ENCODE peak calls at places on chromosomes 16 and 17, in five cellular contexts. S is colonic mucosa, P is kidney, J is tibial artery, R is right atrium auricular region. U is an unnamed sample. For H3K4me1 and H3K36me3, the result is how much of the 10 kb centered on the place peaks cover.

GRCh38 chr17:76997981-76998531 is 129.9 kb downstream of the MGAT5B start:
- DNase-seq in S (no peak), P (no peak), J (no peak), R (no peak), U (no peak)

GRCh38 chr17:76864024-76864423 is 4.2 kb upstream of the MGAT5B start:
- DNase-seq in S (no peak), P (no peak), J (no peak), R (no peak), U (no peak)

GRCh38 chr17:80265205-80266068 is 4.8 kb downstream of the RNF213 start:
- DNase-seq in S (no peak), P (no peak), J (no peak), R (no peak), U (no peak)

GRCh38 chr17:76879254-76879653 is 11.1 kb downstream of the MGAT5B start:
- DNase-seq in S (no peak), P (no peak), J (no peak), R (no peak), U (no peak)

GRCh38 chr16:80803341-80804060 is 897 bp downstream of the CDYL2 start:
- DNase-seq in S (peak), P (peak), J (no peak), R (no peak), U (no peak)

GRCh38 chr17:76515291-76515949 is 14.2 kb upstream of the RHBDF2 start:
- DNase-seq in S (peak), P (peak), J (peak), R (peak), U (peak)

GRCh38 chr17:19021622-19022083 is 17.1 kb upstream of the FAM83G start:
- DNase-seq in S (no peak), P (no peak), J (no peak), R (no peak), U (no peak)

GRCh38 chr17:651596-651995 is 63.0 kb downstream of the VPS53 start:
- DNase-seq in S (no peak), P (no peak), J (no peak), R (no peak), U (no peak)

GRCh38 chr17:68509151-68510057 is 2.8 kb upstream of the PRKAR1A start:
- DNase-seq in S (peak), P (no peak), J (peak), R (no peak), U (no peak)

GRCh38 chr17:65181237-65182061 is 44.3 kb downstream of the RGS9 start:
- DNase-seq in S (no peak), P (no peak), J (no peak), R (no peak), U (no peak)

GRCh38 chr16:6689643-6690042 is 643.0 kb upstream of the RBFOX1 start:
- DNase-seq in S (no peak), P (no peak), J (no peak), R (no peak), U (no peak)

GRCh38 chr17:57142925-57143324 is 57.9 kb downstream of the AKAP1 start:
- DNase-seq in S (no peak), P (no peak), J (no peak), R (no peak), U (no peak)

GRCh38 chr16:30087181-30087898 is 4.4 kb downstream of the TBX6 start:
- DNase-seq in S (no peak), P (no peak), J (no peak), R (no peak), U (no peak)

GRCh38 chr16:72991645-72992044 is 56.3 kb downstream of the ZFHX3 start:
- DNase-seq in S (no peak), P (no peak), J (no peak), R (no peak), U (no peak)

GRCh38 chr16:20938426-20938825 is 37.9 kb downstream of the LYRM1 start:
- DNase-seq in S (no peak), P (no peak), J (no peak), R (no peak), U (no peak)

GRCh38 chr17:80377798-80378197 is 37.2 kb upstream of the ENDOV start:
- DNase-seq in S (no peak), P (no peak), J (no peak), R (no peak), U (no peak)

GRCh38 chr17:8997994-8998628 is 23.2 kb upstream of the NTN1 start:
- DNase-seq in S (peak), P (no peak), J (peak), R (peak), U (no peak)

GRCh38 chr17:73549841-73550430 is 94.3 kb downstream of the SDK2 start:
- DNase-seq in S (no peak), P (no peak), J (no peak), R (no peak), U (no peak)

GRCh38 chr16:72308396-72308795 is 136.4 kb upstream of the PMFBP1 start:
- DNase-seq in S (no peak), P (no peak), J (no peak), R (no peak), U (no peak)

GRCh38 chr16:88370365-88370764 is 12.4 kb upstream of the ZNF469 start:
- DNase-seq in S (no peak), P (peak), J (no peak), R (no peak), U (no peak)

GRCh38 chr16:23827245-23827543 is 8.6 kb upstream of the PRKCB start:
- DNase-seq in S (no peak), P (no peak), J (no peak), R (no peak), U (no peak)

GRCh38 chr17:49667854-49668253 is 10.0 kb downstream of the SPOP start:
- DNase-seq in S (no peak), P (no peak), J (no peak), R (no peak), U (no peak)

GRCh38 chr16:2698996-2699750 is 16.9 kb downstream of the KCTD5 start:
- DNase-seq in S (no peak), P (peak), J (no peak), R (no peak), U (no peak)

GRCh38 chr16:67881557-67882220 is 3.0 kb upstream of the NRN1L start:
- DNase-seq in S (no peak), P (no peak), J (no peak), R (no peak), U (no peak)

GRCh38 chr16:24906199-24906808 is 60.5 kb downstream of the SLC5A11 start:
- DNase-seq in S (no peak), P (no peak), J (no peak), R (no peak), U (no peak)

GRCh38 chr16:77849640-77850258 is 61.4 kb downstream of the VAT1L start:
- DNase-seq in S (no peak), P (no peak), J (no peak), R (no peak), U (no peak)

GRCh38 chr17:8141741-8142140 is 10.5 kb downstream of the PER1 start:
- DNase-seq in S (no peak), P (no peak), J (no peak), R (no peak), U (no peak)

GRCh38 chr17:41692722-41693521 is 4.2 kb downstream of the EIF1 start:
- DNase-seq in S (no peak), P (no peak), J (no peak), R (no peak), U (no peak)
- TF ChIP-seq CTCF in S (no peak), P (no peak), J (no peak), R (no peak), U (no peak)

GRCh38 chr16:4321286-4322120 is 5.6 kb downstream of the GLIS2 start:
- DNase-seq in S (no peak), P (peak), J (no peak), R (no peak), U (no peak)

GRCh38 chr16:4319454-4319853 is 3.6 kb downstream of the GLIS2 start:
- DNase-seq in S (peak), P (peak), J (peak), R (no peak), U (no peak)

GRCh38 chr16:4320030-4320429 is 4.2 kb downstream of the GLIS2 start:
- DNase-seq in S (peak), P (peak), J (no peak), R (no peak), U (no peak)

GRCh38 chr16:4322121-4323035 is 6.5 kb downstream of the GLIS2 start:
- DNase-seq in S (no peak), P (peak), J (no peak), R (no peak), U (no peak)

DNA sequence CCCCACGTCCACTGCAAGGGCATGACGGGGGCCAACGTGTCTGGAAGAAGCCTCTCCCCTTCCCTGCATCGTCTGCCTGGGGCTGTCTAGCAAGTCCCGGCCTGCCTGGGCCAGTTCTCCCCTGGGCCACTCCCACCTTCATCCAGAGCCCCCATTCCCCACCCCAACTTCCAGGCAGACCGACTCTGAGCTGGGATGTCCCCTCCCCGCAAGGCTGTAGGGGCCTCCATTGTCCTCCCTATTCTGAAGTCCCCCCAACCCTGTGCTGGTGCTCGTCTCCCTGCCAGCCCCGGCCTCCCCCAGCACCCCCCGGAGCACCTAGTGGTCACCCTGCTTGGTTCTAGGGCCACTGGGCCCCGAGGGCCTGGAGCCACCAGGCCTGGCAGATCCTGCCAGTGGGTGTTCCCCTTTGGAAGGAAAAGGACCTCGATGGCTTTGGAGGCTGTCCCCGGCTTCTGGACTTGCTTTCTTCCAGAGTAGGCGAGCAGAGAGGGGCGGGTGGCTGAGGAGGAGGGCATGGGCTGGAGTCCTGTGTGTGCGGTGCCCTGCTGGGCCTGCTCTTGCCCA is 4.8 kb downstream of the GLIS2 start:
- DNase-seq in S (no peak), P (no peak), J (no peak), R (no peak), U (no peak)
- H3K4me1 ChIP-seq in S (under half), P (half or more), J (half or more), R (under half), U (half or more)

GRCh38 chr17:45098869-45099616 is 33.3 kb downstream of the PLCD3 start:
- DNase-seq in S (peak), P (peak), J (peak), R (peak), U (peak)

GRCh38 chr17:45103269-45103795 is 29.0 kb downstream of the PLCD3 start:
- DNase-seq in S (no peak), P (peak), J (no peak), R (no peak), U (no peak)

GRCh38 chr17:45102856-45103255 is 29.5 kb downstream of the PLCD3 start:
- DNase-seq in S (no peak), P (peak), J (no peak), R (no peak), U (no peak)

GRCh38 chr17:45101883-45102811 is 30.2 kb downstream of the PLCD3 start:
- DNase-seq in S (no peak), P (peak), J (no peak), R (no peak), U (no peak)

DNA sequence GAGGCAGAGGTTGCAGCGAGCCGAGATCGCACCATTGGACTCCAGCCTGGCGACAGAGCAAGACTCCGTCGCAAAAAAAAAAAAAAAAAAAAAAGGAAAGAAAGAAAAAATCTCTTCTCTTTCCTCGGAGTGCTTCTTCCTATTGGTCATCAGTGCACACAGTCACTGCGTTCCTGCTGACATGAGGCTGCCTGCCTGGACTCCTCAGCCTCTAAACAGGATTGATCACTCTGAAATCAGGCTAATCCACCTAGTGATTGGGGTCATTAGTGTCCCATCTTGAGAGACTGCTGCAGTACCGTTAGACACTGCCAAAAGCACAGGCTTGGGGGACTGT is 30.8 kb downstream of the PLCD3 start:
- DNase-seq in S (no peak), P (no peak), J (no peak), R (no peak), U (no peak)
- H3K36me3 ChIP-seq in S (under half), P (half or more), J (half or more), R (half or more), U (half or more)

GRCh38 chr17:78990349-78991016 is 10.8 kb upstream of the LGALS3BP start:
- DNase-seq in S (no peak), P (peak), J (no peak), R (no peak), U (no peak)

GRCh38 chr17:78981010-78981888 is 1.5 kb upstream of the LGALS3BP start:
- DNase-seq in S (no peak), P (peak), J (no peak), R (no peak), U (no peak)

GRCh38 chr17:78988152-78988551 is 8.4 kb upstream of the LGALS3BP start:
- DNase-seq in S (no peak), P (peak), J (no peak), R (no peak), U (no peak)

GRCh38 chr17:78985395-78985794 is 5.7 kb upstream of the LGALS3BP start:
- DNase-seq in S (no peak), P (no peak), J (no peak), R (no peak), U (no peak)

DNA sequence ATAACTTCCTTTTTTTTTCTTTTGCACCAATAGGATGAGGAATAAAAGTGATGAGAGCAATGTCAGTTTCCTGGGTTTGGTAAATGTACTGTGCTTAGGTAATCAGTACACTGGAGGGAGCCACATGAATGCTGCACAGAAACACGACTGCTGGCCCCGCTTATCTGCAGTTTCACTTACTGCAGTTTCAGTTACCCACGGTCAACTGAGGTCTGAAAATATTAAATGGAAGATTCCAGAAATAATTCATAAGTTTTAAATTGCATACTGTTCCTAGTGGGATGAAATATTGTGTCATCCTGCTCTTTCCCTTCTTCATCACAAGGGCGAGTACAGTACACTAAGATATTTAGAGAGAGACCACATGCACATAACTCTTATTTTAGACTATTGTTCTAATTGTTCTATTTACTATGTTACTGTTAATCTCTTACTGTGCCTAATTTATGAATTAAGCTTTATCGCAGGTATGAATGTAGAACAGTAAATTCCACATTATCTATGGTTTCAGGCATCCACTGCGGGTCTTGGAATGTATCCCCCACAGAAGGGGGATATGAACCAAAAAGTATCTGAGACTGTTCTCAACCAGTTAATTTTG is 6.4 kb upstream of the LGALS3BP start:
- DNase-seq in S (peak), P (peak), J (no peak), R (peak), U (no peak)
- TF ChIP-seq CTCF in S (no peak), P (peak), J (peak), R (no peak), U (no peak)

DNA sequence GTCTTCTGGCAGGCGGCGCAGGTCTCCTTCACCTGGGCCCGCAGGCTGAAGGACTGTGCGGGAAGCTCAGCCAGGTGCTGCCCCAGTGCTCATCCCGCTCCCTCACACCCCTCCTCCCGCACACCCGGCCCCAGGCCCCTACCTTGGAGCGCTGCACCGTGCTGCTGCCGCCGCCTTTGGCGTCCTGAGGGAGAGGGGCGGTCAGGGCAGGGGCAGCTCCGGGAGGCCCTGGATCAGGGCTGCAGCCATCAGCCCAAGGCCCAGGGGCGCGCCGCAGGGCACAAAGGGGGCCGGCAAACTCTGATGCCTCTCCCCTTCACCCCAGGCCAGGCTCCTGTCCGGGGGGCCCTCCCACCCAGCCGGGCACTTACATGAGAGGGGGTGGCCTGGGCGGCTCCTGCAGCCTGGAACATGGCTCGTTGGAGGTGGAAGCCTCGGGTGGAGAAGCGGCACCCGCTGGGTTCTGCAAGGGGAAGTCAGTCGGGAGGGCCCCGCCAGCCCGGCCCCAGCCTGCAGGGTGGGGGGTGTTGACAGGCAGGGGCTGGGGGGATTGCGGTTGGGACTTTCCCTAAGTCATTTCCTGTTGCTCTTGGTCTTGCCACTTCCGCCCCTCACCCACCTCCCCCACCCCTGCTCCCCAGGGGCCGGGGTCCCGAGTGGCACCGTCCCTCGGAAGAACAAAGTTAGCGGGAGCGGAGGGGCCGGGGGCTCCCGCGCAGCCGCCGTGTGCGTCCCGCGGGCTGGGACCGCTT is 863 bp downstream of the LIMD2 start:
- DNase-seq in S (peak), P (peak), J (peak), R (no peak), U (no peak)
- H3K4me1 ChIP-seq in S (under half), P (under half), J (under half), R (under half), U (under half)